ENCODE peak calls at places on chromosomes 6 and 20, in seven cellular contexts. One of them, this sample, is unnamed.

GRCh38 chr6:157579467-157580031 is 198.6 kb downstream of the ZDHHC14 start:
- DNase-seq in nucleus accumbens: no peak
- DNase-seq in H9: no peak
- DNase-seq in stimulated activated CD4-positive, alpha-beta T cell treated with anti-CD3 and anti-CD28 coated beads, Interleukin-2, amount 100 ng/mL, for 24 hours: no peak
- DNase-seq in skeletal muscle cell: no peak
- DNase-seq in body of pancreas: peak; percentile 29
- DNase-seq in occipital lobe: no peak
- DNase-seq in this sample: no peak

GRCh38 chr6:18528084-18528743 is 141.1 kb downstream of the RNF144B start:
- DNase-seq in nucleus accumbens: no peak
- DNase-seq in H9: no peak
- DNase-seq in stimulated activated CD4-positive, alpha-beta T cell treated with anti-CD3 and anti-CD28 coated beads, Interleukin-2, amount 100 ng/mL, for 24 hours: no peak
- DNase-seq in skeletal muscle cell: no peak
- DNase-seq in body of pancreas: no peak
- DNase-seq in occipital lobe: no peak
- DNase-seq in this sample: peak; percentile 11

GRCh38 chr6:46490425-46491200 is 636 bp downstream of the RCAN2 start:
- DNase-seq in nucleus accumbens: peak; percentile 56
- DNase-seq in H9: peak; percentile 74
- DNase-seq in stimulated activated CD4-positive, alpha-beta T cell treated with anti-CD3 and anti-CD28 coated beads, Interleukin-2, amount 100 ng/mL, for 24 hours: no peak
- DNase-seq in skeletal muscle cell: no peak
- DNase-seq in body of pancreas: peak; percentile 27
- DNase-seq in occipital lobe: no peak
- DNase-seq in this sample: peak; percentile 67

GRCh38 chr6:83518946-83519489 is 6.7 kb downstream of the PRSS35 start:
- DNase-seq in nucleus accumbens: no peak
- DNase-seq in H9: no peak
- DNase-seq in stimulated activated CD4-positive, alpha-beta T cell treated with anti-CD3 and anti-CD28 coated beads, Interleukin-2, amount 100 ng/mL, for 24 hours: no peak
- DNase-seq in skeletal muscle cell: no peak
- DNase-seq in body of pancreas: no peak
- DNase-seq in occipital lobe: no peak
- DNase-seq in this sample: no peak

GRCh38 chr6:157223021-157223430 is 100.3 kb downstream of the TMEM242 start:
- DNase-seq in nucleus accumbens: no peak
- DNase-seq in H9: no peak
- DNase-seq in stimulated activated CD4-positive, alpha-beta T cell treated with anti-CD3 and anti-CD28 coated beads, Interleukin-2, amount 100 ng/mL, for 24 hours: no peak
- DNase-seq in skeletal muscle cell: no peak
- DNase-seq in body of pancreas: no peak
- DNase-seq in occipital lobe: no peak
- DNase-seq in this sample: no peak

GRCh38 chr6:90860822-90861601 is 274.1 kb upstream of the MAP3K7 start:
- DNase-seq in nucleus accumbens: no peak
- DNase-seq in H9: no peak
- DNase-seq in stimulated activated CD4-positive, alpha-beta T cell treated with anti-CD3 and anti-CD28 coated beads, Interleukin-2, amount 100 ng/mL, for 24 hours: no peak
- DNase-seq in skeletal muscle cell: no peak
- DNase-seq in body of pancreas: no peak
- DNase-seq in occipital lobe: peak; percentile 31
- DNase-seq in this sample: no peak

GRCh38 chr20:7836076-7836475 is 104.2 kb downstream of the HAO1 start:
- DNase-seq in nucleus accumbens: no peak
- DNase-seq in H9: no peak
- DNase-seq in stimulated activated CD4-positive, alpha-beta T cell treated with anti-CD3 and anti-CD28 coated beads, Interleukin-2, amount 100 ng/mL, for 24 hours: no peak
- DNase-seq in skeletal muscle cell: no peak
- DNase-seq in body of pancreas: no peak
- DNase-seq in occipital lobe: no peak
- DNase-seq in this sample: no peak

GRCh38 chr6:83044211-83044768 is 21.4 kb downstream of the UBE3D start:
- DNase-seq in nucleus accumbens: no peak
- DNase-seq in H9: no peak
- DNase-seq in stimulated activated CD4-positive, alpha-beta T cell treated with anti-CD3 and anti-CD28 coated beads, Interleukin-2, amount 100 ng/mL, for 24 hours: no peak
- DNase-seq in skeletal muscle cell: no peak
- DNase-seq in body of pancreas: no peak
- DNase-seq in occipital lobe: no peak
- DNase-seq in this sample: no peak

GRCh38 chr6:129871220-129871619 is 10.1 kb upstream of the TMEM244 start:
- DNase-seq in nucleus accumbens: no peak
- DNase-seq in H9: no peak
- DNase-seq in stimulated activated CD4-positive, alpha-beta T cell treated with anti-CD3 and anti-CD28 coated beads, Interleukin-2, amount 100 ng/mL, for 24 hours: no peak
- DNase-seq in skeletal muscle cell: no peak
- DNase-seq in body of pancreas: no peak
- DNase-seq in occipital lobe: no peak
- DNase-seq in this sample: no peak

GRCh38 chr6:170232186-170233002 is 58.5 kb downstream of the DLL1 start:
- DNase-seq in nucleus accumbens: no peak
- DNase-seq in H9: no peak
- DNase-seq in stimulated activated CD4-positive, alpha-beta T cell treated with anti-CD3 and anti-CD28 coated beads, Interleukin-2, amount 100 ng/mL, for 24 hours: no peak
- DNase-seq in skeletal muscle cell: no peak
- DNase-seq in body of pancreas: no peak
- DNase-seq in occipital lobe: no peak
- DNase-seq in this sample: no peak

GRCh38 chr6:32152414-32153251 is 894 bp upstream of the PRRT1 start:
- DNase-seq in nucleus accumbens: peak; percentile 7
- DNase-seq in H9: no peak
- DNase-seq in stimulated activated CD4-positive, alpha-beta T cell treated with anti-CD3 and anti-CD28 coated beads, Interleukin-2, amount 100 ng/mL, for 24 hours: no peak
- DNase-seq in skeletal muscle cell: no peak
- DNase-seq in body of pancreas: no peak
- DNase-seq in occipital lobe: no peak
- DNase-seq in this sample: no peak

GRCh38 chr6:37176268-37177082 is 6.5 kb downstream of the PIM1 start:
- DNase-seq in nucleus accumbens: no peak
- DNase-seq in H9: no peak
- DNase-seq in stimulated activated CD4-positive, alpha-beta T cell treated with anti-CD3 and anti-CD28 coated beads, Interleukin-2, amount 100 ng/mL, for 24 hours: no peak
- DNase-seq in skeletal muscle cell: no peak
- DNase-seq in body of pancreas: no peak
- DNase-seq in occipital lobe: no peak
- DNase-seq in this sample: no peak

GRCh38 chr20:37295001-37295400 is 5.5 kb downstream of the MANBAL start:
- DNase-seq in nucleus accumbens: no peak
- DNase-seq in H9: no peak
- DNase-seq in stimulated activated CD4-positive, alpha-beta T cell treated with anti-CD3 and anti-CD28 coated beads, Interleukin-2, amount 100 ng/mL, for 24 hours: no peak
- DNase-seq in skeletal muscle cell: peak; percentile 90
- DNase-seq in body of pancreas: peak; percentile 30
- DNase-seq in occipital lobe: no peak
- DNase-seq in this sample: no peak

GRCh38 chr20:19492937-19493336 is 265.1 kb upstream of the RIN2 start:
- DNase-seq in nucleus accumbens: no peak
- DNase-seq in H9: no peak
- DNase-seq in stimulated activated CD4-positive, alpha-beta T cell treated with anti-CD3 and anti-CD28 coated beads, Interleukin-2, amount 100 ng/mL, for 24 hours: no peak
- DNase-seq in skeletal muscle cell: no peak
- DNase-seq in body of pancreas: no peak
- DNase-seq in occipital lobe: no peak
- DNase-seq in this sample: peak; percentile 20

GRCh38 chr20:8855315-8855714 is 213.6 kb upstream of the PLCB4 start:
- DNase-seq in nucleus accumbens: no peak
- DNase-seq in H9: no peak
- DNase-seq in stimulated activated CD4-positive, alpha-beta T cell treated with anti-CD3 and anti-CD28 coated beads, Interleukin-2, amount 100 ng/mL, for 24 hours: no peak
- DNase-seq in skeletal muscle cell: peak; percentile 51
- DNase-seq in body of pancreas: peak; percentile 13
- DNase-seq in occipital lobe: no peak
- DNase-seq in this sample: no peak

GRCh38 chr6:10681795-10682194 is 12.6 kb downstream of the C6orf52 start:
- DNase-seq in nucleus accumbens: no peak
- DNase-seq in H9: no peak
- DNase-seq in stimulated activated CD4-positive, alpha-beta T cell treated with anti-CD3 and anti-CD28 coated beads, Interleukin-2, amount 100 ng/mL, for 24 hours: no peak
- DNase-seq in skeletal muscle cell: no peak
- DNase-seq in body of pancreas: no peak
- DNase-seq in occipital lobe: no peak
- DNase-seq in this sample: no peak

GRCh38 chr6:73074175-73074574 is 151.1 kb downstream of the KHDC1L start:
- DNase-seq in nucleus accumbens: no peak
- DNase-seq in H9: no peak
- DNase-seq in stimulated activated CD4-positive, alpha-beta T cell treated with anti-CD3 and anti-CD28 coated beads, Interleukin-2, amount 100 ng/mL, for 24 hours: no peak
- DNase-seq in skeletal muscle cell: no peak
- DNase-seq in body of pancreas: no peak
- DNase-seq in occipital lobe: no peak
- DNase-seq in this sample: no peak

GRCh38 chr20:11454966-11455799 is 462.5 kb upstream of the BTBD3 start:
- DNase-seq in nucleus accumbens: no peak
- DNase-seq in H9: no peak
- DNase-seq in stimulated activated CD4-positive, alpha-beta T cell treated with anti-CD3 and anti-CD28 coated beads, Interleukin-2, amount 100 ng/mL, for 24 hours: no peak
- DNase-seq in skeletal muscle cell: no peak
- DNase-seq in body of pancreas: no peak
- DNase-seq in occipital lobe: no peak
- DNase-seq in this sample: no peak

GRCh38 chr20:41587956-41588355 is 30.2 kb downstream of the CHD6 start:
- DNase-seq in nucleus accumbens: no peak
- DNase-seq in H9: no peak
- DNase-seq in stimulated activated CD4-positive, alpha-beta T cell treated with anti-CD3 and anti-CD28 coated beads, Interleukin-2, amount 100 ng/mL, for 24 hours: no peak
- DNase-seq in skeletal muscle cell: peak; percentile 25
- DNase-seq in body of pancreas: no peak
- DNase-seq in occipital lobe: no peak
- DNase-seq in this sample: no peak

GRCh38 chr6:157688960-157689599 is 134.0 kb upstream of the SNX9 start:
- DNase-seq in nucleus accumbens: no peak
- DNase-seq in H9: peak; percentile 62
- DNase-seq in stimulated activated CD4-positive, alpha-beta T cell treated with anti-CD3 and anti-CD28 coated beads, Interleukin-2, amount 100 ng/mL, for 24 hours: no peak
- DNase-seq in skeletal muscle cell: no peak
- DNase-seq in body of pancreas: no peak
- DNase-seq in occipital lobe: no peak
- DNase-seq in this sample: no peak

GRCh38 chr20:24576447-24576846 is 107.0 kb downstream of the SYNDIG1 start:
- DNase-seq in nucleus accumbens: no peak
- DNase-seq in H9: no peak
- DNase-seq in stimulated activated CD4-positive, alpha-beta T cell treated with anti-CD3 and anti-CD28 coated beads, Interleukin-2, amount 100 ng/mL, for 24 hours: no peak
- DNase-seq in skeletal muscle cell: no peak
- DNase-seq in body of pancreas: no peak
- DNase-seq in occipital lobe: no peak
- DNase-seq in this sample: no peak

GRCh38 chr6:111818539-111819226 is 54.6 kb downstream of the FYN start:
- DNase-seq in nucleus accumbens: no peak
- DNase-seq in H9: no peak
- DNase-seq in stimulated activated CD4-positive, alpha-beta T cell treated with anti-CD3 and anti-CD28 coated beads, Interleukin-2, amount 100 ng/mL, for 24 hours: no peak
- DNase-seq in skeletal muscle cell: no peak
- DNase-seq in body of pancreas: no peak
- DNase-seq in occipital lobe: no peak
- DNase-seq in this sample: no peak

GRCh38 chr6:15444881-15445280 is 199.0 kb downstream of the JARID2 start:
- DNase-seq in nucleus accumbens: no peak
- DNase-seq in H9: no peak
- DNase-seq in stimulated activated CD4-positive, alpha-beta T cell treated with anti-CD3 and anti-CD28 coated beads, Interleukin-2, amount 100 ng/mL, for 24 hours: no peak
- DNase-seq in skeletal muscle cell: no peak
- DNase-seq in body of pancreas: peak; percentile 52
- DNase-seq in occipital lobe: no peak
- DNase-seq in this sample: no peak

GRCh38 chr6:28488916-28489365 is 26.7 kb downstream of the GPX6 start:
- DNase-seq in nucleus accumbens: no peak
- DNase-seq in H9: no peak
- DNase-seq in stimulated activated CD4-positive, alpha-beta T cell treated with anti-CD3 and anti-CD28 coated beads, Interleukin-2, amount 100 ng/mL, for 24 hours: peak; percentile 64
- DNase-seq in skeletal muscle cell: no peak
- DNase-seq in body of pancreas: no peak
- DNase-seq in occipital lobe: no peak
- DNase-seq in this sample: peak; percentile 57

GRCh38 chr20:57272883-57273282 is 6.4 kb upstream of the BMP7 start:
- DNase-seq in nucleus accumbens: no peak
- DNase-seq in H9: no peak
- DNase-seq in stimulated activated CD4-positive, alpha-beta T cell treated with anti-CD3 and anti-CD28 coated beads, Interleukin-2, amount 100 ng/mL, for 24 hours: no peak
- DNase-seq in skeletal muscle cell: no peak
- DNase-seq in body of pancreas: no peak
- DNase-seq in occipital lobe: no peak
- DNase-seq in this sample: no peak

GRCh38 chr6:12490904-12491571 is 200.9 kb downstream of the EDN1 start:
- DNase-seq in nucleus accumbens: no peak
- DNase-seq in H9: no peak
- DNase-seq in stimulated activated CD4-positive, alpha-beta T cell treated with anti-CD3 and anti-CD28 coated beads, Interleukin-2, amount 100 ng/mL, for 24 hours: peak; percentile 21
- DNase-seq in skeletal muscle cell: peak; percentile 74
- DNase-seq in body of pancreas: peak; percentile 25
- DNase-seq in occipital lobe: no peak
- DNase-seq in this sample: no peak

GRCh38 chr6:91711518-91711917 is 1124.6 kb upstream of the MAP3K7 start:
- DNase-seq in nucleus accumbens: no peak
- DNase-seq in H9: no peak
- DNase-seq in stimulated activated CD4-positive, alpha-beta T cell treated with anti-CD3 and anti-CD28 coated beads, Interleukin-2, amount 100 ng/mL, for 24 hours: no peak
- DNase-seq in skeletal muscle cell: no peak
- DNase-seq in body of pancreas: no peak
- DNase-seq in occipital lobe: no peak
- DNase-seq in this sample: no peak

GRCh38 chr6:8170245-8170644 is 67.9 kb upstream of the EEF1E1 start:
- DNase-seq in nucleus accumbens: no peak
- DNase-seq in H9: peak; percentile 53
- DNase-seq in stimulated activated CD4-positive, alpha-beta T cell treated with anti-CD3 and anti-CD28 coated beads, Interleukin-2, amount 100 ng/mL, for 24 hours: no peak
- DNase-seq in skeletal muscle cell: no peak
- DNase-seq in body of pancreas: no peak
- DNase-seq in occipital lobe: no peak
- DNase-seq in this sample: no peak

GRCh38 chr6:158010591-158011477 is 29.2 kb downstream of the SYNJ2 start:
- DNase-seq in nucleus accumbens: peak; percentile 52
- DNase-seq in H9: no peak
- DNase-seq in stimulated activated CD4-positive, alpha-beta T cell treated with anti-CD3 and anti-CD28 coated beads, Interleukin-2, amount 100 ng/mL, for 24 hours: no peak
- DNase-seq in skeletal muscle cell: no peak
- DNase-seq in body of pancreas: no peak
- DNase-seq in occipital lobe: no peak
- DNase-seq in this sample: no peak

GRCh38 chr20:50297498-50298348 is 107.1 kb downstream of the CEBPB start:
- DNase-seq in nucleus accumbens: no peak
- DNase-seq in H9: no peak
- DNase-seq in stimulated activated CD4-positive, alpha-beta T cell treated with anti-CD3 and anti-CD28 coated beads, Interleukin-2, amount 100 ng/mL, for 24 hours: no peak
- DNase-seq in skeletal muscle cell: no peak
- DNase-seq in body of pancreas: no peak
- DNase-seq in occipital lobe: no peak
- DNase-seq in this sample: no peak

GRCh38 chr20:49569403-49570115 is 1.6 kb upstream of the PTGIS start:
- DNase-seq in nucleus accumbens: no peak
- DNase-seq in H9: no peak
- DNase-seq in stimulated activated CD4-positive, alpha-beta T cell treated with anti-CD3 and anti-CD28 coated beads, Interleukin-2, amount 100 ng/mL, for 24 hours: no peak
- DNase-seq in skeletal muscle cell: no peak
- DNase-seq in body of pancreas: no peak
- DNase-seq in occipital lobe: no peak
- DNase-seq in this sample: no peak

GRCh38 chr20:33933469-33933909 is 60.2 kb upstream of the RALY start:
- DNase-seq in nucleus accumbens: peak; percentile 71
- DNase-seq in H9: peak; percentile 82
- DNase-seq in stimulated activated CD4-positive, alpha-beta T cell treated with anti-CD3 and anti-CD28 coated beads, Interleukin-2, amount 100 ng/mL, for 24 hours: peak; percentile 56
- DNase-seq in skeletal muscle cell: no peak
- DNase-seq in body of pancreas: peak; percentile 80
- DNase-seq in occipital lobe: peak; percentile 45
- DNase-seq in this sample: peak; percentile 38

GRCh38 chr20:48717095-48717958 is 110.5 kb downstream of the PREX1 start:
- DNase-seq in nucleus accumbens: peak; percentile 28
- DNase-seq in H9: no peak
- DNase-seq in stimulated activated CD4-positive, alpha-beta T cell treated with anti-CD3 and anti-CD28 coated beads, Interleukin-2, amount 100 ng/mL, for 24 hours: no peak
- DNase-seq in skeletal muscle cell: no peak
- DNase-seq in body of pancreas: no peak
- DNase-seq in occipital lobe: no peak
- DNase-seq in this sample: no peak

GRCh38 chr6:98532004-98532403 is 302.4 kb upstream of the POU3F2 start:
- DNase-seq in nucleus accumbens: no peak
- DNase-seq in H9: no peak
- DNase-seq in stimulated activated CD4-positive, alpha-beta T cell treated with anti-CD3 and anti-CD28 coated beads, Interleukin-2, amount 100 ng/mL, for 24 hours: no peak
- DNase-seq in skeletal muscle cell: no peak
- DNase-seq in body of pancreas: no peak
- DNase-seq in occipital lobe: no peak
- DNase-seq in this sample: no peak

GRCh38 chr6:32517654-32518445 is 12.2 kb downstream of the HLA-DRB5 start:
- DNase-seq in nucleus accumbens: no peak
- DNase-seq in H9: no peak
- DNase-seq in stimulated activated CD4-positive, alpha-beta T cell treated with anti-CD3 and anti-CD28 coated beads, Interleukin-2, amount 100 ng/mL, for 24 hours: no peak
- DNase-seq in skeletal muscle cell: no peak
- DNase-seq in body of pancreas: no peak
- DNase-seq in occipital lobe: no peak
- DNase-seq in this sample: no peak

GRCh38 chr6:131740161-131740560 is 29.3 kb upstream of the CTAGE9 start:
- DNase-seq in nucleus accumbens: no peak
- DNase-seq in H9: no peak
- DNase-seq in stimulated activated CD4-positive, alpha-beta T cell treated with anti-CD3 and anti-CD28 coated beads, Interleukin-2, amount 100 ng/mL, for 24 hours: no peak
- DNase-seq in skeletal muscle cell: peak; percentile 44
- DNase-seq in body of pancreas: no peak
- DNase-seq in occipital lobe: no peak
- DNase-seq in this sample: no peak